ENCODE peak calls at places on chromosomes 16 and 17, in five cellular contexts. A is thoracic aorta; Y is CD4-positive, alpha-beta T cell; H is ovary; C is heart left ventricle. U is an unnamed sample.

GRCh38 chr16:64092284-64092683 is 1029.6 kb downstream of the CDH11 start:
- DNase-seq in A (no peak), C (no peak), Y (no peak), H (no peak), U (peak; percentile 36)

GRCh38 chr16:51181495-51181795 is 30.4 kb upstream of the SALL1 start:
- DNase-seq in C (no peak), A (no peak), H (no peak), Y (no peak), U (no peak)

GRCh38 chr16:77898671-77899211 is 110.4 kb downstream of the VAT1L start:
- DNase-seq in Y (no peak), C (no peak), A (no peak), H (no peak), U (no peak)

GRCh38 chr17:41538565-41538991 is 10.5 kb upstream of the KRT19 start:
- DNase-seq in A (no peak), Y (no peak), H (no peak), C (no peak), U (peak; percentile 76)

GRCh38 chr16:70437582-70438324 is 1.1 kb downstream of the ST3GAL2 start:
- DNase-seq in A (no peak), H (no peak), Y (no peak), C (peak; percentile 37), U (peak; percentile 69)

GRCh38 chr16:2816751-2817495 is at the start of gene PRSS21:
- DNase-seq in Y (peak; percentile 42), C (no peak), H (no peak), A (no peak), U (no peak)

GRCh38 chr16:53121666-53122065 is 66.9 kb downstream of the CHD9 start:
- DNase-seq in H (no peak), A (no peak), C (no peak), Y (no peak), U (no peak)

GRCh38 chr16:64478258-64478906 is 643.5 kb downstream of the CDH11 start:
- DNase-seq in H (no peak), C (no peak), Y (no peak), A (peak; percentile 4), U (peak; percentile 10)

GRCh38 chr17:4583796-4584124 is 569 bp upstream of the SMTNL2 start:
- DNase-seq in A (no peak), C (no peak), Y (no peak), H (peak; percentile 65), U (peak; percentile 47)

GRCh38 chr16:1548727-1549126 is 15.3 kb downstream of the TMEM204 start:
- DNase-seq in C (no peak), A (no peak), Y (no peak), H (no peak), U (no peak)

GRCh38 chr16:11297492-11298142 is 16.5 kb upstream of the PRM1 start:
- DNase-seq in C (peak; percentile 75), H (peak; percentile 58), A (peak; percentile 8), Y (peak; percentile 65), U (peak; percentile 49)

GRCh38 chr17:36682804-36683203 is 81.4 kb downstream of the MRM1 start:
- DNase-seq in Y (no peak), A (no peak), C (no peak), H (no peak), U (no peak)

GRCh38 chr16:4053663-4054479 is 62.4 kb downstream of the ADCY9 start:
- DNase-seq in Y (no peak), C (no peak), H (peak; percentile 69), A (peak; percentile 33), U (peak; percentile 75)

GRCh38 chr17:27315322-27315721 is 21.4 kb downstream of the WSB1 start:
- DNase-seq in Y (no peak), H (peak; percentile 83), C (peak; percentile 87), A (peak; percentile 84), U (peak; percentile 62)

GRCh38 chr16:11637320-11637719 is 30.9 kb upstream of the SNN start:
- DNase-seq in H (no peak), A (no peak), C (no peak), Y (no peak), U (no peak)

GRCh38 chr17:9984768-9985167 is 79.7 kb upstream of the RCVRN start:
- DNase-seq in A (no peak), H (no peak), C (no peak), Y (no peak), U (no peak)

GRCh38 chr16:76818611-76819181 is 372.3 kb upstream of the MON1B start:
- DNase-seq in A (no peak), Y (no peak), H (no peak), C (no peak), U (no peak)

GRCh38 chr16:25198021-25198420 is 18.7 kb upstream of the AQP8 start:
- DNase-seq in A (no peak), C (no peak), H (no peak), Y (no peak), U (no peak)

GRCh38 chr17:1880851-1881630 is 51.2 kb downstream of the RPA1 start:
- DNase-seq in Y (no peak), H (no peak), A (no peak), C (no peak), U (no peak)

GRCh38 chr16:13945734-13946490 is 26.0 kb downstream of the ERCC4 start:
- DNase-seq in H (no peak), C (no peak), Y (no peak), A (no peak), U (no peak)

GRCh38 chr17:3891626-3892094 is 1.2 kb downstream of the CAMKK1 start:
- DNase-seq in Y (no peak), A (no peak), H (no peak), C (no peak), U (no peak)